ENCODE peak calls at places on chromosomes 2 and 18, in eight cellular contexts. R is brain microvascular endothelial cell, I is GM23338, V is lower lobe of right lung, B is heart left ventricle, M is left ventricle myocardium inferior, X is K562, K is ovary. F is an unnamed sample.
A peak's percentile ranks its signal among the peaks of the same experiment; 100 is the strongest.

GRCh38 chr2:152189622-152190495 is 14.3 kb upstream of the STAM2 start:
- DNase-seq in R (peak; percentile 67), I (peak; percentile 58), V (no peak), B (peak; percentile 35), M (no peak), X (peak; percentile 47), K (peak; percentile 59), F (no peak)

GRCh38 chr2:3223080-3223923 is 154.3 kb downstream of the EIPR1 start:
- DNase-seq in R (peak; percentile 74), I (no peak), V (no peak), B (no peak), M (no peak), X (no peak), K (no peak), F (peak; percentile 73)

GRCh38 chr2:85732467-85733120 is 21.2 kb upstream of the ATOH8 start:
- DNase-seq in R (no peak), I (no peak), V (no peak), B (no peak), M (no peak), X (no peak), K (no peak), F (no peak)

GRCh38 chr18:68148862-68149261 is 566.0 kb downstream of the TMX3 start:
- DNase-seq in R (no peak), I (peak; percentile 38), V (no peak), B (no peak), M (no peak), X (no peak), K (no peak), F (no peak)

GRCh38 chr2:148875387-148876051 is 492 bp downstream of the KIF5C start:
- DNase-seq in R (no peak), I (peak; percentile 44), V (no peak), B (no peak), M (no peak), X (no peak), K (no peak), F (peak; percentile 24)

GRCh38 chr2:70132244-70133126 is 45.2 kb downstream of the PCBP1 start:
- DNase-seq in R (peak; percentile 57), I (no peak), V (peak; percentile 48), B (peak; percentile 61), M (peak; percentile 52), X (no peak), K (peak; percentile 51), F (peak; percentile 58)

GRCh38 chr18:22977847-22978701 is 44.9 kb downstream of the RBBP8 start:
- DNase-seq in R (peak; percentile 75), I (no peak), V (no peak), B (no peak), M (no peak), X (no peak), K (no peak), F (peak; percentile 11)

GRCh38 chr2:64202206-64202864 is 58.1 kb upstream of the PELI1 start:
- DNase-seq in R (peak; percentile 23), I (peak; percentile 39), V (no peak), B (no peak), M (no peak), X (no peak), K (no peak), F (no peak)

GRCh38 chr2:148455791-148456190 is 188.8 kb upstream of the EPC2 start:
- DNase-seq in R (no peak), I (no peak), V (no peak), B (no peak), M (no peak), X (no peak), K (no peak), F (no peak)

GRCh38 chr2:36562245-36562644 is 35.7 kb downstream of the FEZ2 start:
- DNase-seq in R (no peak), I (no peak), V (no peak), B (no peak), M (no peak), X (no peak), K (no peak), F (no peak)

GRCh38 chr18:75173125-75173432 is 35.9 kb downstream of the PTGR3 start:
- DNase-seq in R (no peak), I (peak; percentile 35), V (no peak), B (no peak), M (no peak), X (peak; percentile 13), K (no peak), F (no peak)

GRCh38 chr18:36663312-36663711 is 165.5 kb downstream of the TPGS2 start:
- DNase-seq in R (no peak), I (no peak), V (no peak), B (no peak), M (no peak), X (no peak), K (no peak), F (no peak)

GRCh38 chr18:63774511-63774910 is 707 bp upstream of the SERPINB7 start:
- DNase-seq in R (no peak), I (no peak), V (no peak), B (no peak), M (no peak), X (no peak), K (no peak), F (no peak)
- H3K27me3 ChIP-seq in R (no peaks in the 10 kb centered on the region), I (no peaks in the 10 kb centered on the region), V (no peaks in the 10 kb centered on the region), B (no peaks in the 10 kb centered on the region), M (no peaks in the 10 kb centered on the region), X (no peaks in the 10 kb centered on the region), K (no peaks in the 10 kb centered on the region), F (no peaks in the 10 kb centered on the region)

DNA sequence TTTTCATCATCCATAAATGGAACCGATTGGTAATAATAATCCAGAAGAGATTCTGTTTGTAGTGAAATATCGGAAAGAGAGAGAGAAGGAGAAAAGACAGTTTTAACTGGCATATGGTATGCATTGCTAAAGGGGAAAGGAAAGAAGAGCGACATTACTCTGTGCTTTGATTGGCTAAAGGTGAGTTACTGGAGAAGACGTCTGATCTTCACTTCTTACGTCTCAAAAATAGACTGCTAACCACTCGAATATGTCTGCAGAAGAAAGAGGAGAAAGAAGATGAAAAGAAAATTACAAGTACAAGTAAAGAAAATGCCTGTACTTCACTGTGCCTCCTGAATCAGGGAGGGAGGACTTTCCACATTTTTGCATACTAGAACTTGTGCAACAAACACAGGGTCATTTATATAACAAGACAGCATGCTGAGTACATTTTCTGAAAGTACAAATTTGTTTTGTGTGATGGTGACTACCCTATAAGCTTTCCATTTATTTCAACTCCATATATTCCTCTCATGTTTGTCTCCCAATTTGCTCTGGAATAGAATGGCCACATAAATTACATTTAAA is 787.2 kb downstream of the RNF144A start:
- DNase-seq in R (no peak), I (no peak), V (no peak), B (no peak), M (no peak), X (no peak), K (no peak), F (no peak)
- TF ChIP-seq CTCF in R (no peak), I (no peak), V (no peak), B (no peak), M (no peak), X (no peak), K (no peak), F (no peak)

GRCh38 chr2:176172748-176173586 is 15.5 kb upstream of the HOXD1 start:
- DNase-seq in R (no peak), I (no peak), V (no peak), B (no peak), M (no peak), X (no peak), K (no peak), F (no peak)
- H3K27me3 ChIP-seq in R (peaks cover 80% of the 10 kb centered on the region), I (peaks cover 100% of the 10 kb centered on the region), V (peaks cover 96% of the 10 kb centered on the region), B (peaks cover 91% of the 10 kb centered on the region), M (peaks cover 100% of the 10 kb centered on the region), X (peaks cover 49% of the 10 kb centered on the region), K (no peaks in the 10 kb centered on the region), F (no peaks in the 10 kb centered on the region)

DNA sequence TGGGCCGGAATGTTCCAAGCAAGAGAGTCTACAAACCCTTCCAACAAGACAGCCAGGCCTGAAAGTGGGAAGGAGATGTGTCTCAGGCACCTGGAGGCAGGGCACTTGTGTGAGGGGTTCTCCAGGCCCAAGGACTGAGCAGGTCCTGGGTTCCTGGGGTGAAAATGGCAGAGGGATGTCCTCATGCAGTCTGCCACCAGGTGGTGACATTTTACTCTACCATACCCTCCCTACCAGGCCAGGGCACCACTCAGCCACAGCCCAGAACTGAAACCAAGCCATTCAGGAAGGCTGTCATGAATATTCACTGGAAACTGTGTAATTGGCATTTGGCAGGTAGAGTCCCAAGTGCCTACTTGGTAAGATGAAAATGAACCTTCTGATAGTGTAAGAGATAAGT is 185.2 kb downstream of the MYO5B start:
- DNase-seq in R (peak; percentile 22), I (peak; percentile 74), V (peak; percentile 66), B (no peak), M (no peak), X (peak; percentile 27), K (no peak), F (peak; percentile 19)
- TF ChIP-seq CTCF in R (peak; percentile 63), I (peak; percentile 83), V (peak; percentile 62), B (peak; percentile 45), M (peak; percentile 61), X (peak; percentile 59), K (no peak), F (peak; percentile 66)

GRCh38 chr2:26561376-26561775 is 79.8 kb downstream of the CIB4 start:
- DNase-seq in R (no peak), I (no peak), V (no peak), B (no peak), M (no peak), X (no peak), K (no peak), F (no peak)

GRCh38 chr2:26559044-26559405 is 81.1 kb upstream of the OTOF start:
- DNase-seq in R (no peak), I (no peak), V (no peak), B (no peak), M (no peak), X (no peak), K (no peak), F (no peak)

GRCh38 chr2:26558271-26559043 is 80.5 kb upstream of the OTOF start:
- DNase-seq in R (no peak), I (no peak), V (no peak), B (no peak), M (no peak), X (no peak), K (no peak), F (no peak)

GRCh38 chr2:26560892-26561291 is 80.3 kb downstream of the CIB4 start:
- DNase-seq in R (no peak), I (no peak), V (no peak), B (no peak), M (no peak), X (no peak), K (no peak), F (no peak)

GRCh38 chr2:26559556-26559955 is 81.6 kb downstream of the CIB4 start:
- DNase-seq in R (no peak), I (peak; percentile 62), V (no peak), B (no peak), M (no peak), X (no peak), K (no peak), F (no peak)
- H3K27me3 ChIP-seq in R (peaks cover 65% of the 10 kb centered on the region), I (peaks cover 31% of the 10 kb centered on the region), V (peaks cover 72% of the 10 kb centered on the region), B (peaks cover 30% of the 10 kb centered on the region), M (peaks cover 93% of the 10 kb centered on the region), X (peaks cover 55% of the 10 kb centered on the region), K (no peaks in the 10 kb centered on the region), F (peaks cover 4% of the 10 kb centered on the region)

GRCh38 chr18:43587538-43588153 is 310.4 kb upstream of the SYT4 start:
- DNase-seq in R (peak; percentile 53), I (peak; percentile 55), V (no peak), B (no peak), M (no peak), X (peak; percentile 3), K (peak; percentile 15), F (no peak)
- TF ChIP-seq CTCF in R (peak; percentile 67), I (peak; percentile 69), V (peak; percentile 61), B (peak; percentile 66), M (peak; percentile 76), X (peak; percentile 17), K (no peak), F (peak; percentile 61)

F was measured in GM06990.